ENCODE peak calls at places on chromosomes 7 and 10, in five cellular contexts. G, T, F, D and L are unnamed samples. For H3K27me3, the result is how much of the 10 kb centered on the place peaks cover.

GRCh38 chr10:71964669-71965515 is 697 bp downstream of the CHST3 start:
- DNase-seq in G (peak), T (peak), F (peak), D (peak), L (no peak)

GRCh38 chr7:128849156-128849515 is 13.5 kb upstream of the ATP6V1F start:
- DNase-seq in G (no peak), T (peak), F (no peak), D (no peak), L (no peak)

GRCh38 chr10:117965984-117966383 is 80.8 kb downstream of the RAB11FIP2 start:
- DNase-seq in G (no peak), T (no peak), F (no peak), D (no peak), L (no peak)

GRCh38 chr7:41817386-41817785 is 114.5 kb upstream of the INHBA start:
- DNase-seq in G (no peak), T (no peak), F (no peak), D (no peak), L (no peak)

GRCh38 chr10:17179002-17179401 is 22.5 kb downstream of the TRDMT1 start:
- DNase-seq in G (no peak), T (no peak), F (no peak), D (no peak), L (no peak)

GRCh38 chr7:22564511-22565045 is 64.6 kb upstream of the STEAP1B start:
- DNase-seq in G (no peak), T (peak), F (no peak), D (no peak), L (no peak)

GRCh38 chr10:21173964-21174669 is 277.0 kb upstream of the NEBL start:
- DNase-seq in G (peak), T (peak), F (peak), D (peak), L (no peak)

GRCh38 chr10:90413196-90413595 is 444.6 kb downstream of the HTR7 start:
- DNase-seq in G (no peak), T (no peak), F (no peak), D (no peak), L (no peak)

GRCh38 chr10:8242295-8242872 is 187.9 kb downstream of the GATA3 start:
- DNase-seq in G (no peak), T (no peak), F (no peak), D (no peak), L (no peak)

GRCh38 chr7:39228946-39229345 is 251.2 kb downstream of the POU6F2 start:
- DNase-seq in G (no peak), T (no peak), F (no peak), D (no peak), L (no peak)

GRCh38 chr10:77386833-77387232 is 250.8 kb downstream of the KCNMA1 start:
- DNase-seq in G (no peak), T (no peak), F (no peak), D (no peak), L (no peak)

GRCh38 chr7:141073641-141074161 is at the start of gene TMEM178B:
- DNase-seq in G (peak), T (peak), F (no peak), D (no peak), L (no peak)

GRCh38 chr10:60141916-60142559 is 235.7 kb upstream of the CCDC6 start:
- DNase-seq in G (no peak), T (no peak), F (no peak), D (no peak), L (no peak)

GRCh38 chr7:143085109-143085508 is 33.0 kb downstream of the OR6V1 start:
- DNase-seq in G (no peak), T (no peak), F (no peak), D (no peak), L (no peak)

GRCh38 chr7:149075286-149075685 is 15.2 kb downstream of the ZNF786 start:
- DNase-seq in G (no peak), T (no peak), F (no peak), D (no peak), L (no peak)

GRCh38 chr10:86210416-86210815 is 156.2 kb downstream of the GRID1 start:
- DNase-seq in G (no peak), T (no peak), F (no peak), D (no peak), L (no peak)

GRCh38 chr10:16948335-16948734 is 131.1 kb upstream of the RSU1 start:
- DNase-seq in G (no peak), T (no peak), F (no peak), D (no peak), L (no peak)

GRCh38 chr10:60464659-60465058 is 75.0 kb upstream of the ANK3 start:
- DNase-seq in G (no peak), T (no peak), F (no peak), D (no peak), L (no peak)

GRCh38 chr7:129161524-129161923 is 17.0 kb downstream of the TSPAN33 start:
- DNase-seq in G (no peak), T (no peak), F (no peak), D (no peak), L (no peak)

GRCh38 chr7:105829681-105830322 is 46.6 kb downstream of the ATXN7L1 start:
- DNase-seq in G (no peak), T (no peak), F (no peak), D (no peak), L (no peak)

GRCh38 chr10:18099420-18099819 is 40.8 kb upstream of the CACNB2 start:
- DNase-seq in G (no peak), T (no peak), F (no peak), D (no peak), L (no peak)

GRCh38 chr7:142301923-142302550 is 44.2 kb upstream of the PRSS58 start:
- DNase-seq in G (no peak), T (no peak), F (no peak), D (no peak), L (no peak)

GRCh38 chr10:93752761-93753160 is 5.0 kb upstream of the LGI1 start:
- DNase-seq in G (no peak), T (no peak), F (no peak), D (no peak), L (no peak)

GRCh38 chr10:82827901-82828300 is 952.9 kb downstream of the NRG3 start:
- DNase-seq in G (no peak), T (no peak), F (no peak), D (no peak), L (no peak)

GRCh38 chr7:37105119-37105518 is 343.5 kb downstream of the ELMO1 start:
- DNase-seq in G (no peak), T (no peak), F (no peak), D (no peak), L (no peak)

GRCh38 chr10:92241158-92241500 is 49.7 kb downstream of the CPEB3 start:
- DNase-seq in G (peak), T (peak), F (peak), D (peak), L (no peak)

GRCh38 chr7:157686285-157686894 is 349.6 kb downstream of the DNAJB6 start:
- DNase-seq in G (no peak), T (no peak), F (no peak), D (no peak), L (no peak)

DNA sequence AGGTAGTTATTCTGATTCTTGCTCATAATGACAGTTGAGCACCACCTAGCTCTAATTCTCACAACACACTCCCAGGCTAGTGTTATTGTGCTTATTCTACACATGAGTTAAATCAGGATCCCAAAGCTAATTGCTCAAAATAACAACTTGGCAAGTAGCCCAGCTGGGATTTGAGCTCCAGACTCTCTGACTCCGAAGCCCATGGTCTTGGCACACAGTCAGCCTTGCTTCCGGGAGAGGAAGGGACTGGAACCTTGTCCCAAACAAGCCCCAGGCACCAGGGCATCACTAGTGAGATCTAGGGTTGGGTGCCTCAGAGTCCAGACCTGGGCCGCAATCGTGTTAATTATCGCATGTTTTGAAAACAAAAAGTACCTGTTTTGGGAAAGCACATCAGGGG is 101.4 kb downstream of the GPAM start:
- DNase-seq in G (peak), T (peak), F (peak), D (no peak), L (no peak)
- H3K27ac ChIP-seq in G (no peak), T (no peak), F (no peak), D (no peak), L (no peak)

GRCh38 chr10:111078505-111079185 is 1.8 kb downstream of the ADRA2A start:
- DNase-seq in G (no peak), T (no peak), F (no peak), D (no peak), L (no peak)
- H3K27me3 ChIP-seq in G (under half), T (half or more), F (under half), D (half or more), L (under half)

GRCh38 chr7:116781584-116781983 is 80.8 kb upstream of the CAPZA2 start:
- DNase-seq in G (peak), T (no peak), F (no peak), D (no peak), L (no peak)

GRCh38 chr7:116779921-116780320 is 82.5 kb upstream of the CAPZA2 start:
- DNase-seq in G (no peak), T (no peak), F (no peak), D (no peak), L (no peak)

GRCh38 chr7:116780521-116780920 is 81.9 kb upstream of the CAPZA2 start:
- DNase-seq in G (no peak), T (no peak), F (no peak), D (no peak), L (no peak)

GRCh38 chr7:116782177-116782711 is 80.1 kb upstream of the CAPZA2 start:
- DNase-seq in G (peak), T (no peak), F (no peak), D (no peak), L (no peak)

GRCh38 chr7:116780966-116781365 is 81.4 kb upstream of the CAPZA2 start:
- DNase-seq in G (no peak), T (no peak), F (peak), D (peak), L (no peak)
- H3K27ac ChIP-seq in G (peak), T (no peak), F (peak), D (peak), L (no peak)

GRCh38 chr10:101777857-101778145 is 1.9 kb upstream of the FGF8 start:
- DNase-seq in G (peak), T (no peak), F (no peak), D (no peak), L (no peak)
- H3K27me3 ChIP-seq in G (under half), T (half or more), F (under half), D (half or more), L (under half)